ENCODE peak calls at places on chromosomes 13 and 19, in five cellular contexts. One of them, this sample, is unnamed.

GRCh38 chr13:86906458-86906857 is 764.7 kb upstream of the SLITRK5 start:
- DNase-seq in H1: no peak
- DNase-seq in A549: no peak
- DNase-seq in K562: no peak
- DNase-seq in GM12878: no peak
- DNase-seq in this sample: no peak

GRCh38 chr19:47663435-47663910 is 49.7 kb upstream of the EHD2 start:
- DNase-seq in GM12878: no peak
- DNase-seq in A549: no peak
- DNase-seq in H1: no peak
- DNase-seq in K562: no peak
- DNase-seq in this sample: peak

GRCh38 chr13:52127783-52128702 is 830 bp downstream of the NEK5 start:
- DNase-seq in A549: peak
- DNase-seq in GM12878: peak
- DNase-seq in K562: peak
- DNase-seq in H1: peak
- DNase-seq in this sample: peak

GRCh38 chr13:78376033-78376432 is 227.3 kb downstream of the POU4F1 start:
- DNase-seq in H1: no peak
- DNase-seq in A549: no peak
- DNase-seq in GM12878: no peak
- DNase-seq in K562: no peak
- DNase-seq in this sample: no peak

GRCh38 chr13:91526543-91527033 is 128.2 kb downstream of the GPC5 start:
- DNase-seq in H1: no peak
- DNase-seq in K562: no peak
- DNase-seq in GM12878: no peak
- DNase-seq in A549: no peak
- DNase-seq in this sample: no peak

GRCh38 chr19:18657590-18658365 is 20.9 kb downstream of the KLHL26 start:
- DNase-seq in A549: no peak
- DNase-seq in GM12878: no peak
- DNase-seq in K562: peak
- DNase-seq in H1: no peak
- DNase-seq in this sample: no peak

GRCh38 chr19:42295831-42296525 is 6.0 kb upstream of the PRR19 start:
- DNase-seq in H1: peak
- DNase-seq in A549: peak
- DNase-seq in K562: peak
- DNase-seq in GM12878: peak
- DNase-seq in this sample: peak

GRCh38 chr13:110772091-110772984 is 58.8 kb downstream of the ING1 start:
- DNase-seq in GM12878: no peak
- DNase-seq in H1: no peak
- DNase-seq in A549: no peak
- DNase-seq in K562: no peak
- DNase-seq in this sample: no peak

GRCh38 chr13:48155850-48156249 is 60.9 kb upstream of the MED4 start:
- DNase-seq in H1: no peak
- DNase-seq in K562: no peak
- DNase-seq in GM12878: peak
- DNase-seq in A549: peak
- DNase-seq in this sample: no peak

GRCh38 chr13:75797719-75798118 is 161.6 kb downstream of the LMO7 start:
- DNase-seq in K562: no peak
- DNase-seq in H1: no peak
- DNase-seq in A549: no peak
- DNase-seq in GM12878: no peak
- DNase-seq in this sample: no peak

GRCh38 chr19:2309734-2310362 is 1.9 kb upstream of the LINGO3 start:
- DNase-seq in A549: no peak
- DNase-seq in K562: no peak
- DNase-seq in H1: peak
- DNase-seq in GM12878: no peak
- DNase-seq in this sample: no peak

GRCh38 chr19:42512743-42513304 is 15.5 kb downstream of the CEACAM1 start:
- DNase-seq in K562: no peak
- DNase-seq in GM12878: peak
- DNase-seq in A549: no peak
- DNase-seq in H1: peak
- DNase-seq in this sample: no peak

GRCh38 chr13:34933786-34934185 is 8.3 kb upstream of the NBEA start:
- DNase-seq in GM12878: no peak
- DNase-seq in K562: no peak
- DNase-seq in A549: no peak
- DNase-seq in H1: no peak
- DNase-seq in this sample: no peak

GRCh38 chr13:92473736-92474465 is 752.7 kb upstream of the GPC6 start:
- DNase-seq in A549: no peak
- DNase-seq in K562: no peak
- DNase-seq in H1: no peak
- DNase-seq in GM12878: no peak
- DNase-seq in this sample: no peak

GRCh38 chr13:112874751-112875300 is 94.2 kb upstream of the MCF2L start:
- DNase-seq in A549: no peak
- DNase-seq in H1: no peak
- DNase-seq in K562: no peak
- DNase-seq in GM12878: no peak
- DNase-seq in this sample: no peak

GRCh38 chr13:74325106-74325505 is 190.9 kb upstream of the KLF12 start:
- DNase-seq in GM12878: no peak
- DNase-seq in A549: no peak
- DNase-seq in K562: no peak
- DNase-seq in H1: no peak
- DNase-seq in this sample: peak

GRCh38 chr19:33291623-33292534 is 10.5 kb downstream of the CEBPA start:
- DNase-seq in K562: no peak
- DNase-seq in H1: no peak
- DNase-seq in GM12878: no peak
- DNase-seq in A549: no peak
- DNase-seq in this sample: no peak

GRCh38 chr19:28633223-28634030 is 579.5 kb downstream of the UQCRFS1 start:
- DNase-seq in H1: peak
- DNase-seq in K562: peak
- DNase-seq in A549: no peak
- DNase-seq in GM12878: no peak
- DNase-seq in this sample: no peak

GRCh38 chr13:30108913-30109237 is 198.5 kb downstream of the KATNAL1 start:
- DNase-seq in H1: no peak
- DNase-seq in K562: no peak
- DNase-seq in GM12878: no peak
- DNase-seq in A549: no peak
- DNase-seq in this sample: peak

GRCh38 chr19:49157445-49158224 is at the start of gene TRPM4:
- DNase-seq in A549: peak
- DNase-seq in GM12878: no peak
- DNase-seq in H1: peak
- DNase-seq in K562: peak
- DNase-seq in this sample: peak

GRCh38 chr13:41296879-41297646 is 14.0 kb upstream of the NAA16 start:
- DNase-seq in A549: no peak
- DNase-seq in K562: no peak
- DNase-seq in H1: no peak
- DNase-seq in GM12878: no peak
- DNase-seq in this sample: no peak

GRCh38 chr13:70407486-70407885 is 299.2 kb upstream of the KLHL1 start:
- DNase-seq in GM12878: no peak
- DNase-seq in A549: no peak
- DNase-seq in H1: no peak
- DNase-seq in K562: no peak
- DNase-seq in this sample: no peak

GRCh38 chr19:38736036-38736412 is 8.2 kb downstream of the CAPN12 start:
- DNase-seq in GM12878: no peak
- DNase-seq in H1: peak
- DNase-seq in A549: peak
- DNase-seq in K562: peak
- DNase-seq in this sample: no peak

GRCh38 chr13:26656919-26657318 is 99.4 kb downstream of the WASF3 start:
- DNase-seq in K562: peak
- DNase-seq in A549: no peak
- DNase-seq in H1: no peak
- DNase-seq in GM12878: no peak
- DNase-seq in this sample: peak

GRCh38 chr19:575527-576506 is 3.4 kb downstream of the BSG start:
- DNase-seq in K562: peak
- DNase-seq in GM12878: no peak
- DNase-seq in A549: no peak
- DNase-seq in H1: no peak
- DNase-seq in this sample: no peak

GRCh38 chr13:44868397-44868796 is 120.9 kb downstream of the NUFIP1 start:
- DNase-seq in K562: no peak
- DNase-seq in A549: no peak
- DNase-seq in H1: no peak
- DNase-seq in GM12878: peak
- DNase-seq in this sample: no peak

GRCh38 chr19:44623080-44623479 is 9.7 kb downstream of the IGSF23 start:
- DNase-seq in H1: no peak
- DNase-seq in K562: no peak
- DNase-seq in A549: no peak
- DNase-seq in GM12878: no peak
- DNase-seq in this sample: no peak

GRCh38 chr19:58555920-58556632 is 1.2 kb upstream of the CHMP2A start:
- DNase-seq in H1: no peak
- DNase-seq in K562: peak
- DNase-seq in A549: no peak
- DNase-seq in GM12878: no peak
- DNase-seq in this sample: no peak
- TF ChIP-seq KDM1A in H1: no peak
- TF ChIP-seq KDM1A in K562: no peak
- TF ChIP-seq KDM1A in A549: no peak
- TF ChIP-seq KDM1A in GM12878: no peak
- TF ChIP-seq KDM1A in this sample: no peak

DNA sequence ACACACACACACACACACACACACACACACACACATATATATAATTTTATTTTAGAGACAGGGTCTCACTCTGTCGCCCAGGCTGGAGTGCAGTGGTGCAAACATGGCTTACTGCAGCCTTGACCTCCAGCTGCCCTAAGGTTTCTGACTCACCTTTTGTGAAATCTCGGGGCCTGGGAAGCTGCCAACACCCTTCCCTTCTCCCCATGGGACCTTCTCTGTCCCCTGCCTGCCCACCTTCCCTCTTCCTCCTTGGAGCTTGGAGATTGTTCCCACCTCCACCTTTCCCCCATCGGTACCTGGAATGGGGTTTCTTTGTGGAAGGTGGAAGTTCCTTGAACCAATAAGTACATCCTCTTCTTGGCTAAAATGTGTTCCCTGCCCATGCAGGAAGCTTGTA is 6.3 kb downstream of the ARRDC5 start:
- DNase-seq in K562: no peak
- DNase-seq in A549: no peak
- DNase-seq in GM12878: no peak
- DNase-seq in H1: no peak
- DNase-seq in this sample: no peak
- TF ChIP-seq KDM1A in K562: no peak
- TF ChIP-seq KDM1A in A549: no peak
- TF ChIP-seq KDM1A in GM12878: no peak
- TF ChIP-seq KDM1A in H1: no peak
- TF ChIP-seq KDM1A in this sample: no peak

DNA sequence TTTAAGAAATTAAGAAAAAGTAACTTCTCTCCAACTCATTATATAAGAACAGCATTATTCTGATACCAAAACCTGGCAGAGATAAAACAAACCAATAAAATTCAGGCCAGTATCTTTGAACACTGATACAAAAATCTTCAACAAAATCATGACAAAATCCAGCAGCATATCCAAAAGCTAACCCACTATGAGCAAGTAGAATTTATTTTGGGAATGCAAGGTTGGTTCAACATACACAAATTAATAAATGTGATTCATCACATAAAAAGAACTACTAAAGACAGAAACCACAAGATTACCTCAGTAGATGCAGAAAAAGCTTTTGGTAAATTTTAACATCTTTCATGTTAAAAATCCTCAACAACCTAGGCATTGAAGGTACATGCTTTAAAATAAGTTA is 12.3 kb downstream of the ZNF91 start:
- DNase-seq in A549: no peak
- DNase-seq in K562: no peak
- DNase-seq in H1: no peak
- DNase-seq in GM12878: no peak
- DNase-seq in this sample: no peak
- TF ChIP-seq KDM1A in A549: no peak
- TF ChIP-seq KDM1A in K562: no peak
- TF ChIP-seq KDM1A in H1: no peak
- TF ChIP-seq KDM1A in GM12878: no peak
- TF ChIP-seq KDM1A in this sample: no peak

GRCh38 chr13:98879965-98880364 is 97.9 kb downstream of the DOCK9 start:
- DNase-seq in K562: no peak
- DNase-seq in GM12878: no peak
- DNase-seq in A549: no peak
- DNase-seq in H1: no peak
- DNase-seq in this sample: no peak
- TF ChIP-seq KDM1A in K562: no peak
- TF ChIP-seq KDM1A in GM12878: no peak
- TF ChIP-seq KDM1A in A549: no peak
- TF ChIP-seq KDM1A in H1: no peak
- TF ChIP-seq KDM1A in this sample: no peak

DNA sequence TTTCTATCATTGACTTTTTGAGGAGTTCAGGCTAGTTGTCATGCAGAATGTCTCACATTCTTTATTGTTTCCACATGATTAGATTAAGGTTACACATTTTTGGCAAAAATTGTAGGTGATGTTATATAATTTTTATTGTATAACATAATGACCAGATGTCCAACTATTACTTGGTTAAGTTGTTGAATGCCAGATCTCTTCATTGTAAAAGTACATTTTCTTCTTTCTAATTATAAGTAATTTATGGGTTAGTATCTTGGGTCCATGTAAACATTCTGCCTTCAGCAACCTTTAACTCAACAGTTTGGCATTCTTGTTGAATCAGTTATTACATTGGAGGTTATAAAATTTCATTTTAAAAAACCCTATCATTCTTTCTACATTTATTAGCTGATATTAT is 138.4 kb downstream of the POSTN start:
- DNase-seq in H1: no peak
- DNase-seq in GM12878: no peak
- DNase-seq in A549: no peak
- DNase-seq in K562: no peak
- DNase-seq in this sample: no peak
- TF ChIP-seq KDM1A in H1: no peak
- TF ChIP-seq KDM1A in GM12878: no peak
- TF ChIP-seq KDM1A in A549: no peak
- TF ChIP-seq KDM1A in K562: no peak
- TF ChIP-seq KDM1A in this sample: no peak

This sample was measured in HepG2.